ENCODE peak calls at places on chromosomes 16 and 17, in eight cellular contexts. W is right lobe of liver, N is upper lobe of left lung, L is left ventricle myocardium inferior, F is BJ, K is stomach, X is lung, H is ovary. Q is an unnamed sample.

GRCh38 chr16:58451945-58452401 is 48.0 kb upstream of the NDRG4 start:
- DNase-seq in W (no peak), N (no peak), L (no peak), F (no peak), K (no peak), X (no peak), H (no peak), Q (peak)

GRCh38 chr16:69924777-69925191 is 26.4 kb upstream of the CLEC18A start:
- DNase-seq in W (no peak), N (peak), L (peak), F (peak), K (no peak), X (no peak), H (peak), Q (peak)

GRCh38 chr16:19907161-19907992 is 22.7 kb upstream of the GPRC5B start:
- DNase-seq in W (peak), N (peak), L (peak), F (no peak), K (peak), X (peak), H (peak), Q (peak)

GRCh38 chr16:73483934-73484712 is 436.2 kb upstream of the ZFHX3 start:
- DNase-seq in W (no peak), N (no peak), L (no peak), F (no peak), K (no peak), X (no peak), H (no peak), Q (no peak)

GRCh38 chr17:59046192-59046591 is 60.5 kb downstream of the TRIM37 start:
- DNase-seq in W (no peak), N (no peak), L (no peak), F (no peak), K (no peak), X (no peak), H (no peak), Q (no peak)

GRCh38 chr16:29820271-29820701 is at the start of gene MVP:
- DNase-seq in W (peak), N (peak), L (peak), F (no peak), K (peak), X (peak), H (peak), Q (peak)

GRCh38 chr16:48596326-48596725 is 13.7 kb downstream of the N4BP1 start:
- DNase-seq in W (no peak), N (no peak), L (no peak), F (no peak), K (no peak), X (no peak), H (no peak), Q (no peak)

GRCh38 chr17:54900457-54901229 is at the start of gene TOM1L1:
- DNase-seq in W (peak), N (peak), L (peak), F (peak), K (peak), X (peak), H (peak), Q (peak)

GRCh38 chr16:1543085-1543896 is 9.8 kb downstream of the TMEM204 start:
- DNase-seq in W (peak), N (peak), L (peak), F (peak), K (peak), X (peak), H (no peak), Q (peak)

GRCh38 chr16:83937922-83938875 is 14.8 kb upstream of the OSGIN1 start:
- DNase-seq in W (no peak), N (no peak), L (no peak), F (no peak), K (no peak), X (no peak), H (no peak), Q (no peak)

GRCh38 chr17:77601054-77601979 is 357.2 kb upstream of the TNRC6C start:
- DNase-seq in W (no peak), N (no peak), L (peak), F (no peak), K (peak), X (no peak), H (no peak), Q (peak)

GRCh38 chr16:84228321-84228838 is 11.4 kb downstream of the KCNG4 start:
- DNase-seq in W (no peak), N (no peak), L (peak), F (peak), K (no peak), X (peak), H (peak), Q (peak)

GRCh38 chr16:23174622-23175021 is 7.9 kb upstream of the SCNN1G start:
- DNase-seq in W (no peak), N (no peak), L (no peak), F (no peak), K (no peak), X (no peak), H (no peak), Q (peak)

GRCh38 chr17:348692-349425 is 3.7 kb downstream of the RPH3AL start:
- DNase-seq in W (peak), N (no peak), L (peak), F (no peak), K (peak), X (peak), H (no peak), Q (no peak)

GRCh38 chr17:41448506-41448905 is 7.7 kb upstream of the KRT38 start:
- DNase-seq in W (no peak), N (no peak), L (no peak), F (no peak), K (no peak), X (no peak), H (no peak), Q (no peak)

GRCh38 chr17:78875738-78876597 is 27.0 kb downstream of the CEP295NL start:
- DNase-seq in W (no peak), N (no peak), L (no peak), F (no peak), K (no peak), X (no peak), H (no peak), Q (peak)

GRCh38 chr16:72025404-72026114 is 17.0 kb downstream of the DHODH start:
- DNase-seq in W (peak), N (no peak), L (no peak), F (no peak), K (no peak), X (no peak), H (no peak), Q (no peak)

GRCh38 chr16:53743149-53743566 is 39.2 kb downstream of the FTO start:
- DNase-seq in W (no peak), N (no peak), L (no peak), F (no peak), K (no peak), X (no peak), H (no peak), Q (peak)

GRCh38 chr17:2416010-2416734 is 15.3 kb upstream of the MNT start:
- DNase-seq in W (peak), N (peak), L (peak), F (peak), K (peak), X (peak), H (peak), Q (peak)

GRCh38 chr17:80034977-80035686 is 540 bp downstream of the TBC1D16 start:
- DNase-seq in W (no peak), N (no peak), L (no peak), F (no peak), K (no peak), X (no peak), H (peak), Q (peak)

GRCh38 chr17:4997302-4998026 is at the start of the genes INCA1 and KIF1C:
- DNase-seq in W (peak), N (peak), L (peak), F (peak), K (peak), X (peak), H (peak), Q (peak)
- TF ChIP-seq CTCF in W (no peak), N (peak), L (peak), F (peak), K (peak), X (no peak), H (peak), Q (no peak)

DNA sequence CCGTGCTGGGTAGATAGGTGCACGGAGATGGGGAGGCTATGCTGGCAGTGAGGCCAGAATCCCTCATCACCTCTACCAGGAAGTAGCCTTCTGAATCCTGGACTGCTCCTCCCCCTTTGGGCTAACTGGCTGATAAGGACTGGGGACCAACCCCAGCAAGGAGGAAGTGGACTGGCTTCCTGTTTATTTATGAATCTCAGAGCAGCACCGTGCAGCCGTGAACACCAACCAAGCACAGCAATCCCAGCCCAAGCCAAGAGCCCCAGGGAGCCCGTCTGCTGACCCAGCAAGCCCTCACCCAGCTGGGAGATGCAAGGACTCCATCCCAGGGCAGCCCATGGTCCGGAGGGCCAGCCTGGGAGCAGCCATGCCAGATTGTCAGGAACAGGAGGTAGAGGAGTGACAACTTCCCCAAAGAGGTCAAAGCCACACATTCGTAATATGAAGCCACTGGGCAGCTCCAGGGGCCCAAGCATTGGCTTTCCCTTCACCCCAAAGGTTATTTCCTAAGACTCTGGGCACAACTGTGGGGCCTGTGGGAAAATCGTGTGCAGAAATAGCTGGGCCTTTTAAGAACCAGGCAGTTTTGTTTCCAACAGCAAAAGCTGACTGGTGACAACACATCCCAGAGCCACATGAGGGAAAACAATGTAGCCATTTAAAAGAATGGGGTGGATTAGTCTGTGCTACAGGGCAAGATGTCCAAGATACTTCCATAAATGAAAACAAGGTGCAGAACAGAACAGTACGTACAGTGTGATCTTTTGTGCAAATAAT is 23.9 kb downstream of the PHB1 start:
- DNase-seq in W (peak), N (peak), L (no peak), F (no peak), K (peak), X (peak), H (no peak), Q (no peak)
- H3K4me3 ChIP-seq in W (no peak), N (no peak), L (no peak), F (no peak), K (no peak), X (no peak), H (no peak), Q (no peak)

GRCh38 chr16:25065899-25066298 is 45.6 kb upstream of the LCMT1 start:
- DNase-seq in W (no peak), N (no peak), L (no peak), F (no peak), K (no peak), X (no peak), H (no peak), Q (no peak)
- TF ChIP-seq CTCF in W (no peak), N (no peak), L (no peak), F (no peak), K (no peak), X (no peak), H (no peak), Q (no peak)

DNA sequence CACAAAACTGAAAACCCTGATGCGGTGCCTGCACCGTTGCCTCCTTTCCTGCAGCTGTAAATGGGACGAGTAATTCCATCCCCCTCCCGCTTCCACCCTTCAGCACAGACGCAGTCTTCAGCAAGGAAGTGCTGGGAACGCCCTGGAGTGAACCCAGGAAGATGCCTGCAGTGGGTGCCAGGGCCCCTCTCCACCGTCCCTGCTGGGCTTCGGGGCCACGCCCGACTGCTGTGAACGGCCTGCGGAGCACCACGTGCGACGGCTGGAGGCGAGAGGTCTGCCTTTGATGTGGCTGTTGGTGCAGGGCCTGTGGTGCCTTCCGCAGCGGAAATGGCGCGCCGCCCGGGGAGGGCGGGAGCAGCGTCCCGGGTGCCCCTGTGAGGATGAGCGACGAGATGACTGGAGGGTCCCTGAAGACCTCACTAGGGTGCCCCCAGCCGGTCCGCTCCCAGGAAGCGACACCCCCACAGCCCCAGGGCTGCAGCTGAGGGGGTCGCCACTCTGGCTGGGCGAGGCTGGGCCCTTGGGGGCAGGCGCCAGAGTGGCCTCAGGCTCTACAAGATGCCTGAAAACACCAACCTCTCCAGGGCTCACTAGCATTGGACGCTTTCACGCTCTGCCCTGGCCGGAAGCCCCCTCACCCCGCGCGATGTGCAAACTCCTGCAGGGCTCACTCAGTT is 749 bp upstream of the MC1R start:
- DNase-seq in W (peak), N (peak), L (peak), F (no peak), K (peak), X (peak), H (peak), Q (peak)
- H3K4me3 ChIP-seq in W (peak), N (no peak), L (peak), F (peak), K (peak), X (no peak), H (peak), Q (peak)

GRCh38 chr17:47708312-47708863 is 14.4 kb downstream of the TBKBP1 start:
- DNase-seq in W (no peak), N (no peak), L (no peak), F (no peak), K (no peak), X (no peak), H (no peak), Q (no peak)
- TF ChIP-seq CTCF in W (no peak), N (no peak), L (no peak), F (no peak), K (no peak), X (no peak), H (no peak), Q (no peak)

DNA sequence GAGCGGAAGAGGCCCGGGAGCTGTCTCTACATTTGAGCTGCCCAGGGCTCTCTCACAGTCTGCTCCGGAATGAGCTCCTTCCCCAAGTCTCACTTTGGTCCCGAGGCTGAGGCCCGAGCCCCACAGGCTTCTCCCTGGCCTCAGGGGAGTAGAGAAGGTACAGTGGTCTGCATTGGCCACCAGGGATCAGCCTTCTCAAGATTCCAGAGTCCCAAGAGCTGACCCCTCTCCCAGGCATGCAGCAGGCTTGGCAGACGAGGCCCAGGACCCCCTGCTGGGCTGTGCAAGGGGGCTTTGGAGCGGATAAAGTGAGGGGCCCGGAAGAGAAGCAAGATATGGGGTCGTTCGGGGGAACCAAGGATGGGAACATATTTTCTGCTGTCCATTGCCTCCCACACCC is 3.1 kb downstream of the PRSS27 start:
- DNase-seq in W (no peak), N (no peak), L (no peak), F (no peak), K (no peak), X (no peak), H (no peak), Q (no peak)
- H3K4me3 ChIP-seq in W (no peak), N (no peak), L (no peak), F (no peak), K (no peak), X (no peak), H (no peak), Q (no peak)